ENCODE peak calls at places on chromosomes 13 and 19, in eight cellular contexts. A, Z, R, N, L, X, K and P are unnamed samples.

GRCh38 chr19:33175886-33176669 is 18.1 kb upstream of the LRP3 start:
- DNase-seq in X (no peak), L (peak; percentile 82), N (no peak), K (peak; percentile 61), A (no peak), R (peak; percentile 75), Z (peak; percentile 30), P (no peak)

GRCh38 chr13:74966814-74967213 is 515.2 kb downstream of the TBC1D4 start:
- DNase-seq in R (peak; percentile 55), K (no peak), X (no peak), L (no peak), N (no peak), Z (no peak), A (no peak), P (no peak)

GRCh38 chr19:1598777-1599459 is 6.3 kb upstream of the MBD3 start:
- DNase-seq in X (no peak), L (no peak), Z (no peak), A (no peak), K (no peak), R (no peak), N (no peak), P (no peak)

GRCh38 chr13:113243847-113244246 is 34.4 kb downstream of the CUL4A start:
- DNase-seq in X (no peak), R (no peak), Z (no peak), N (no peak), K (no peak), A (no peak), L (no peak), P (no peak)

GRCh38 chr19:35882074-35882832 is 13.9 kb downstream of the APLP1 start:
- DNase-seq in L (peak; percentile 91), X (peak; percentile 33), Z (peak; percentile 81), R (peak; percentile 79), A (no peak), N (peak; percentile 67), K (peak; percentile 64), P (peak; percentile 59)

GRCh38 chr19:11421607-11422098 is 2.5 kb upstream of the RGL3 start:
- DNase-seq in Z (no peak), L (no peak), X (no peak), R (peak; percentile 77), K (no peak), N (no peak), A (peak; percentile 70), P (peak; percentile 59)

GRCh38 chr19:50159078-50159477 is 4.0 kb downstream of the IZUMO2 start:
- DNase-seq in N (no peak), X (no peak), K (no peak), A (no peak), R (no peak), Z (no peak), L (no peak), P (no peak)

GRCh38 chr19:51771369-51771768 is 10.4 kb downstream of the FPR2 start:
- DNase-seq in N (no peak), X (no peak), K (no peak), Z (no peak), A (no peak), L (no peak), R (no peak), P (no peak)

GRCh38 chr13:106155411-106155810 is 380.1 kb downstream of the EFNB2 start:
- DNase-seq in N (no peak), L (no peak), X (no peak), A (no peak), Z (peak; percentile 79), R (no peak), K (no peak), P (no peak)

GRCh38 chr13:82976499-82976898 is 905.8 kb downstream of the SLITRK1 start:
- DNase-seq in X (no peak), R (no peak), Z (peak; percentile 1), N (no peak), K (no peak), L (no peak), A (no peak), P (no peak)

GRCh38 chr13:48585456-48585840 is 52.6 kb upstream of the RCBTB2 start:
- DNase-seq in X (no peak), L (no peak), Z (no peak), N (peak; percentile 12), A (no peak), K (peak; percentile 43), R (no peak), P (no peak)

GRCh38 chr19:58399903-58400637 is 4.6 kb downstream of the RNF225 start:
- DNase-seq in L (no peak), X (no peak), R (peak; percentile 82), Z (no peak), A (no peak), N (no peak), K (no peak), P (no peak)

GRCh38 chr13:35093356-35093755 is 151.3 kb downstream of the NBEA start:
- DNase-seq in N (no peak), A (no peak), X (no peak), L (no peak), Z (no peak), R (no peak), K (no peak), P (no peak)

GRCh38 chr13:68124437-68125086 is 894.4 kb upstream of the PCDH9 start:
- DNase-seq in N (no peak), R (no peak), X (no peak), Z (no peak), A (no peak), K (no peak), L (no peak), P (no peak)

GRCh38 chr13:79659161-79659560 is 178.2 kb downstream of the NDFIP2 start:
- DNase-seq in K (no peak), X (no peak), L (no peak), A (no peak), R (peak; percentile 33), N (no peak), Z (no peak), P (no peak)

GRCh38 chr19:32287811-32288227 is 57.6 kb upstream of the ZNF507 start:
- DNase-seq in N (peak; percentile 61), Z (peak; percentile 61), X (no peak), A (peak; percentile 34), R (no peak), L (peak; percentile 44), K (peak; percentile 67), P (peak; percentile 28)

GRCh38 chr19:47405197-47405550 is 14.2 kb downstream of the MEIS3 start:
- DNase-seq in R (no peak), Z (no peak), A (no peak), L (no peak), N (no peak), K (no peak), X (no peak), P (no peak)

GRCh38 chr19:7182489-7182888 is 111.7 kb downstream of the INSR start:
- DNase-seq in N (no peak), Z (no peak), X (no peak), R (no peak), L (no peak), K (no peak), A (no peak), P (no peak)

GRCh38 chr19:38290631-38291147 is 13.4 kb upstream of the C19orf33 start:
- DNase-seq in L (no peak), R (no peak), A (no peak), N (no peak), Z (peak; percentile 98), X (no peak), K (no peak), P (no peak)

GRCh38 chr19:44476559-44477408 is 23.5 kb downstream of the ZNF180 start:
- DNase-seq in A (no peak), N (no peak), X (no peak), Z (peak; percentile 15), L (no peak), K (peak; percentile 16), R (no peak), P (peak; percentile 4)

GRCh38 chr13:34667356-34668218 is 274.5 kb upstream of the NBEA start:
- DNase-seq in R (no peak), L (no peak), A (no peak), N (no peak), K (no peak), Z (no peak), X (no peak), P (no peak)

GRCh38 chr19:6828306-6828697 is 55.8 kb downstream of the VAV1 start:
- DNase-seq in R (no peak), N (peak; percentile 94), L (peak; percentile 86), A (no peak), X (no peak), Z (no peak), K (no peak), P (peak; percentile 42)

GRCh38 chr19:45443462-45444317 is 20.0 kb upstream of the ERCC1 start:
- DNase-seq in X (no peak), A (peak; percentile 76), Z (peak; percentile 82), L (peak; percentile 98), N (peak; percentile 83), R (peak; percentile 97), K (peak; percentile 93), P (peak; percentile 95)

GRCh38 chr19:35732540-35733179 is 9.6 kb downstream of the IGFLR1 start:
- DNase-seq in K (no peak), N (no peak), A (no peak), Z (no peak), R (no peak), L (no peak), X (no peak), P (no peak)

GRCh38 chr19:37943480-37943879 is 36.5 kb downstream of the SIPA1L3 start:
- DNase-seq in K (no peak), Z (no peak), L (no peak), A (no peak), N (no peak), X (no peak), R (no peak), P (peak; percentile 64)

GRCh38 chr13:111962431-111962891 is 104.5 kb upstream of the SOX1 start:
- DNase-seq in A (no peak), L (no peak), R (no peak), Z (no peak), X (no peak), N (no peak), K (no peak), P (no peak)
- TF ChIP-seq RAD21 in A (no peak), L (no peak), R (no peak), Z (no peak), X (no peak), N (no peak), K (no peak), P (no peak)

GRCh38 chr13:108033800-108034707 is 181.3 kb downstream of the LIG4 start:
- DNase-seq in K (peak; percentile 18), X (no peak), L (no peak), N (no peak), Z (no peak), A (no peak), R (no peak), P (no peak)
- TF ChIP-seq RAD21 in K (no peak), X (no peak), L (no peak), N (no peak), Z (no peak), A (no peak), R (no peak), P (no peak)

DNA sequence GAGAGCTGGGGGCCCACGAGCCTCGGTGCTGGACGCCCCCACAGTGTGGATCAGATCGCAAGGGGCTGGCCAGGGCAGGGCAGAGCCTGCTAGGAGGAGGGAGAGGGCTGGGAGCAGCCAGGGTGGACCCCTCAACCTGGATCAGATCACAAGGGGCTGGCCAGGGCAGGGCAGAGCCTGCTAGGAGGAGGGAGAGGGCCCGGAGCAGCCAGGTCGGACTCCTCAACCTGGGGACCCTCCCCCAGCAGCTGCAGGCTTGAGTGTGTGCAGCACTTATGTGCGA is 126.6 kb downstream of the KDM4B start:
- DNase-seq in L (no peak), N (no peak), Z (no peak), K (no peak), R (no peak), X (no peak), A (no peak), P (no peak)
- TF ChIP-seq RAD21 in L (no peak), N (no peak), Z (no peak), K (no peak), R (no peak), X (no peak), A (no peak), P (no peak)

GRCh38 chr19:49056101-49056901 is 1.2 kb downstream of the CGB7 start:
- DNase-seq in L (peak; percentile 92), Z (peak; percentile 28), A (no peak), R (peak; percentile 91), N (peak; percentile 34), X (no peak), K (peak; percentile 23), P (peak; percentile 91)
- TF ChIP-seq RAD21 in L (no peak), Z (no peak), A (no peak), R (no peak), N (no peak), X (no peak), K (no peak), P (no peak)